ENCODE peak calls at places on chromosomes 16 and 17, in five cellular contexts. D is neuronal stem cell, E is mesendoderm, I is H1, J is mesenchymal stem cell. B is an unnamed sample.

GRCh38 chr17:44518032-44518431 is 14.8 kb upstream of the GPATCH8 start:
- DNase-seq in D (no peak), E (no peak), I (no peak), J (no peak), B (peak)

GRCh38 chr17:41533613-41534012 is 5.5 kb upstream of the KRT19 start:
- DNase-seq in D (no peak), E (no peak), I (no peak), J (no peak), B (no peak)

GRCh38 chr17:31378638-31379037 is 12.8 kb upstream of the RAB11FIP4 start:
- DNase-seq in D (no peak), E (peak), I (no peak), J (no peak), B (no peak)

GRCh38 chr16:86391987-86392386 is 118.3 kb upstream of the FOXF1 start:
- DNase-seq in D (no peak), E (no peak), I (no peak), J (peak), B (peak)

GRCh38 chr17:44894642-44895041 is 4.6 kb downstream of the EFTUD2 start:
- DNase-seq in D (no peak), E (no peak), I (peak), J (no peak), B (no peak)

GRCh38 chr16:30398660-30399434 is 3.6 kb downstream of the ZNF48 start:
- DNase-seq in D (no peak), E (peak), I (peak), J (no peak), B (no peak)

GRCh38 chr17:50668025-50668837 is 33.5 kb downstream of the ABCC3 start:
- DNase-seq in D (no peak), E (peak), I (no peak), J (no peak), B (peak)

GRCh38 chr17:58335061-58335731 is 6.6 kb upstream of the TSPOAP1 start:
- DNase-seq in D (no peak), E (no peak), I (no peak), J (no peak), B (no peak)

GRCh38 chr17:58314706-58315015 is 13.9 kb downstream of the TSPOAP1 start:
- DNase-seq in D (no peak), E (no peak), I (peak), J (no peak), B (no peak)

GRCh38 chr16:69511641-69512040 is 54.1 kb upstream of the NFAT5 start:
- DNase-seq in D (no peak), E (no peak), I (no peak), J (no peak), B (no peak)

GRCh38 chr16:87926246-87927194 is 9.8 kb downstream of the CA5A start:
- DNase-seq in D (no peak), E (no peak), I (no peak), J (no peak), B (no peak)

GRCh38 chr16:12006637-12007036 is 30.1 kb downstream of the SNX29 start:
- DNase-seq in D (no peak), E (no peak), I (no peak), J (no peak), B (no peak)

GRCh38 chr17:7814969-7815368 is 19.0 kb upstream of the KDM6B start:
- DNase-seq in D (no peak), E (no peak), I (no peak), J (no peak), B (no peak)

GRCh38 chr17:78922876-78923498 is 2.2 kb downstream of the TIMP2 start:
- DNase-seq in D (no peak), E (no peak), I (no peak), J (no peak), B (no peak)

GRCh38 chr17:78924481-78925151 is 571 bp downstream of the TIMP2 start:
- DNase-seq in D (no peak), E (peak), I (peak), J (no peak), B (no peak)

GRCh38 chr17:78925234-78925633 is at the start of gene TIMP2:
- DNase-seq in D (peak), E (peak), I (peak), J (peak), B (peak)

GRCh38 chr17:78923660-78924453 is 1.3 kb downstream of the TIMP2 start:
- DNase-seq in D (no peak), E (peak), I (peak), J (no peak), B (no peak)

DNA sequence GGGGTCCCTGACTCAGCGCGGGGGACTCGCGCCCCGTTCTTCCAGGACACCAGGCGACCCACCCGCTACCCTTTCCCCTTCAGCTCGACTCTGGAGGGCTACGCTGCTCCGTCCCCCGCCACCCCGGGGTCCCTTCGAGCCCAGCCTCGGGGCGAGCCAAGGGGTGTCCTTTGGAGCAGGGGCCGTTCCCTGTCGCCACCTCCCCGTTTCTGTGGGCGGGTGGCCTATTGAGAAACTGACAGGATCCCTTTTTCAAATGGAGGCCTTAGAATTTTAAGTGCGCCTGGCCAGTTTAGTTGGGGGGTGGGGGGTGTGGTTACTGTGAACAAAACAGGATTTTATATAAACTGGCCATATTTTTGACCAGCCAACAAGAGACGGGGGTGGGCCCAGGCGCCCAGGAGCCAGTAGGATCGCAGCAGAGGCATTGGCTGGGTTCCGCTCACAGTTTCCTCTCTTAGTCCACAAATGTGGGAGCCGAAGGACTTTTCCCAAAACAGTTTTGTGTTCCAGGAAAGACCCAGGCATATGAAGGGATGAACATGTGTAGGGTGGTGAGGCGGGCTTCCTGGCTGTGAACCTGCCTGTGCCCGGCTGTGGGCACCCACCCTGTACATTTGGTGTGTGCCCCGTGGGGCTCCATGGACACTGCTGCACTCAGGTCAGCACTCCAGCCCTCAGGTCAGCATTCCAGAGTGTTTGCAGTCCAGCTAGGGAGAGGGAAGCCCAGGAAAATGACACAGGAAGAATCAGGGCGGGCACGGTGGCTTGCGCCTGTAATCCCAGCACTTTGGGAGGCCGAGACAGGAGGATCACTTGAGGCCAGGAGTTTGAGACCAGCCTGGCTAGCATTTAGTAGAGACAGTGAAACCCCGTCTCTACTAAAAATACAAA is 722 bp upstream of the TIMP2 start:
- DNase-seq in D (no peak), E (peak), I (peak), J (peak), B (peak)
- H2BK15ac ChIP-seq in D (peak), E (no peak), I (no peak), J (peak), B (peak)

GRCh38 chr17:74566132-74566753 is 1.1 kb downstream of the CD300H start:
- DNase-seq in D (peak), E (peak), I (peak), J (no peak), B (no peak)

GRCh38 chr17:74569001-74569391 is 1.7 kb upstream of the CD300H start:
- DNase-seq in D (no peak), E (no peak), I (no peak), J (no peak), B (no peak)

GRCh38 chr17:74567397-74567796 is at the start of gene CD300H:
- DNase-seq in D (no peak), E (no peak), I (no peak), J (no peak), B (no peak)

GRCh38 chr17:74569392-74570003 is 2.2 kb upstream of the CD300H start:
- DNase-seq in D (no peak), E (peak), I (no peak), J (peak), B (peak)

GRCh38 chr17:74568116-74568873 is 986 bp upstream of the CD300H start:
- DNase-seq in D (no peak), E (no peak), I (no peak), J (no peak), B (no peak)
- H3K23ac ChIP-seq in D (peak), E (no peak), I (no peak), J (no peak), B (no peak)

GRCh38 chr17:34254146-34254545 is 939 bp upstream of the CCL2 start:
- DNase-seq in D (no peak), E (peak), I (no peak), J (peak), B (peak)
- H3K4me3 ChIP-seq in D (no peak), E (no peak), I (no peak), J (no peak), B (no peak)

GRCh38 chr17:21388066-21388465 is 11.9 kb downstream of the KCNJ12 start:
- DNase-seq in D (no peak), E (no peak), I (no peak), J (no peak), B (no peak)

GRCh38 chr17:21387616-21388015 is 11.5 kb downstream of the KCNJ12 start:
- DNase-seq in D (no peak), E (no peak), I (no peak), J (no peak), B (no peak)

GRCh38 chr17:21390294-21390693 is 14.1 kb downstream of the KCNJ12 start:
- DNase-seq in D (no peak), E (no peak), I (no peak), J (no peak), B (no peak)

GRCh38 chr17:21389352-21389751 is 13.2 kb downstream of the KCNJ12 start:
- DNase-seq in D (no peak), E (no peak), I (no peak), J (no peak), B (no peak)

GRCh38 chr17:21388944-21389343 is 12.8 kb downstream of the KCNJ12 start:
- DNase-seq in D (no peak), E (no peak), I (no peak), J (no peak), B (no peak)
- H2BK15ac ChIP-seq in D (no peak), E (no peak), I (no peak), J (no peak), B (no peak)

GRCh38 chr17:72496461-72496860 is 375.6 kb downstream of the SOX9 start:
- DNase-seq in D (no peak), E (no peak), I (no peak), J (no peak), B (peak)

GRCh38 chr17:72492941-72493340 is 372.1 kb downstream of the SOX9 start:
- DNase-seq in D (no peak), E (no peak), I (no peak), J (no peak), B (no peak)

GRCh38 chr17:72492494-72492893 is 371.7 kb downstream of the SOX9 start:
- DNase-seq in D (no peak), E (no peak), I (no peak), J (no peak), B (no peak)

GRCh38 chr17:72497915-72498314 is 377.1 kb downstream of the SOX9 start:
- DNase-seq in D (no peak), E (no peak), I (no peak), J (no peak), B (no peak)

DNA sequence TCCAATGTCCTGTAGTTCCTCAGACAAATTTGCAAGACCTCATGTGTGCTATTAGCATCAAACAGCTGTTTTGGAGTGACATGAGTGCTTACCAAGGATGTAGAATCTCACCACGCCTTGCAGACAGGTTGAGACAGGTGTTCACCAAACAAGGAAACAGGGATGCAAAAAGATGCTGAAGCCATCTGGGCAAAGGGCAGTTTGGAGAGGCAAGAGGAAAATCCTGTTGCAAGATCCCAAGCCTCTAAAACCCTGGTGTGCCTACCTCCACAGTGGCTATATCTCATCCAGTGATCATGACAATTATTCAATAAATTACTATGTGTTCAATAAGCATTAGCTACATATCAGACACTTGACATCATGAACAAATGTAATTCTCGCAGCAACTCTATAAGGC is 373.8 kb downstream of the SOX9 start:
- DNase-seq in D (no peak), E (no peak), I (no peak), J (no peak), B (no peak)
- H3K23ac ChIP-seq in D (no peak), E (no peak), I (no peak), J (no peak), B (no peak)

GRCh38 chr17:38791162-38791561 is 8.2 kb downstream of the PIP4K2B start:
- DNase-seq in D (no peak), E (no peak), I (no peak), J (no peak), B (no peak)
- H3K4me3 ChIP-seq in D (no peak), E (no peak), I (no peak), J (no peak), B (no peak)

DNA sequence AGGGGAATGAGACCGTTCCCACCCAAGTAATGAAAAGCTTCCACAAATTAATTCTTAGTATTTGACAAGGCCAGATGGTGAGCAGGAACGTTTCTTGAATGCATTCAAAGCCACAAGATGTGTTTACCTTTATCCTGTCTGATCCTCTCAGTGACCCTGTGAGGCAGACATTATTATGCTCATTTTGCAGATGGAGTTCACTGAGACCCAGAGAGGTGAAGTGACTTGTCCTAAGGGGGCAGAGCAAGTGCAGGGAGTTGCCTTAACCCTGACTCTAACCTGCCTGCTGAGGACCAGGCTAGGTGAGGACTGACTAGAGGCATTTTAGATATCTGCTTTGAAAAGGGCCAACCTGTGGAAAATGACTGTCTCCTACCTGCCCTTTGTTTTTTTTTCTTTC is 156.7 kb downstream of the HAPSTR1 start:
- DNase-seq in D (no peak), E (no peak), I (no peak), J (no peak), B (no peak)
- H2BK15ac ChIP-seq in D (no peak), E (no peak), I (no peak), J (no peak), B (no peak)